ENCODE peak calls at places on chromosome 15, in five cellular contexts. L is GM12878, Z is H1, A is K562, X is HepG2. M is an unnamed sample.

GRCh38 chr15:95429345-95429744 is 901.2 kb upstream of the NR2F2 start:
- DNase-seq in A (no peak), L (no peak), Z (no peak), X (no peak), M (no peak)

GRCh38 chr15:101441706-101442105 is 47.8 kb downstream of the PCSK6 start:
- DNase-seq in L (no peak), A (no peak), Z (peak), X (no peak), M (no peak)

GRCh38 chr15:100601158-100601557 is 826 bp downstream of the LINS1 start:
- DNase-seq in X (no peak), L (no peak), A (peak), Z (no peak), M (no peak)

GRCh38 chr15:41862515-41863116 is 24.0 kb downstream of the PLA2G4B start:
- DNase-seq in X (peak), Z (no peak), L (no peak), A (no peak), M (peak)

GRCh38 chr15:63234479-63234878 is 42.9 kb upstream of the APH1B start:
- DNase-seq in Z (no peak), L (no peak), A (no peak), X (no peak), M (no peak)

GRCh38 chr15:42577514-42578031 is 2.2 kb downstream of the STARD9 start:
- DNase-seq in L (no peak), Z (no peak), A (no peak), X (no peak), M (no peak)

GRCh38 chr15:56174649-56175048 is 69.0 kb downstream of the RFX7 start:
- DNase-seq in L (no peak), X (no peak), A (no peak), Z (no peak), M (no peak)

GRCh38 chr15:69324031-69324430 is 25.3 kb downstream of the PAQR5 start:
- DNase-seq in A (no peak), X (no peak), L (no peak), Z (no peak), M (no peak)

GRCh38 chr15:38414351-38414750 is 39.6 kb upstream of the FAM98B start:
- DNase-seq in Z (peak), A (peak), X (peak), L (no peak), M (peak)

GRCh38 chr15:88918738-88919137 is 5.6 kb upstream of the MFGE8 start:
- DNase-seq in A (no peak), Z (peak), L (peak), X (no peak), M (no peak)

GRCh38 chr15:34275154-34275553 is 50.3 kb downstream of the EMC4 start:
- DNase-seq in L (no peak), Z (no peak), A (no peak), X (no peak), M (no peak)

GRCh38 chr15:68129072-68129471 is 75.0 kb downstream of the PIAS1 start:
- DNase-seq in X (no peak), A (no peak), L (no peak), Z (no peak), M (no peak)

GRCh38 chr15:68126415-68126814 is 72.3 kb downstream of the PIAS1 start:
- DNase-seq in L (no peak), A (no peak), Z (no peak), X (no peak), M (no peak)

DNA sequence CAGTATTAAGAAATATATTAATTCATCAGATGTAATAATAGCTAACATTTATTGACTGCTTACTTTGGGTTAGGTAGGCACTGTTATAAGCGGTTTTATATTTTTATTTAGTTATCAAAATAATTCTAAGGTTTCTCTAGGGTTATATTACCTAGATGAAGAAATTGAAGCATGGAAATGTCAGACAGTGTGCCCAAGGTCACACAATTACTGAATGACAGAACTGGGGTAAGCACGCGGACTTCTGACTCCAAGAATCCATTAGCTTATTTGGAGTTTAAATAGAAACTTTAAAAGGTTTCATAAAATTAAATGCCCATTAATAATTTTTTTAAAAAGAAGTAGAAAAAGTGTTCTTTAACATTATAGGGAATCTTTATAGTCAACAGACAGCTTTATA is 74.3 kb downstream of the CALML4 start:
- DNase-seq in L (no peak), X (no peak), A (no peak), Z (no peak), M (no peak)
- TF ChIP-seq CREB1 in L (no peak), X (no peak), A (no peak), Z (no peak), M (no peak)

GRCh38 chr15:94314639-94315038 is 83.3 kb downstream of the MCTP2 start:
- DNase-seq in L (no peak), Z (no peak), X (no peak), A (no peak), M (no peak)
- TF ChIP-seq MAX in L (no peak), Z (no peak), X (no peak), A (no peak), M (no peak)

GRCh38 chr15:75947117-75947516 is 43.4 kb downstream of the FBXO22 start:
- DNase-seq in Z (no peak), L (no peak), A (no peak), X (no peak), M (no peak)

GRCh38 chr15:75942464-75942863 is 38.8 kb downstream of the FBXO22 start:
- DNase-seq in L (no peak), X (no peak), Z (no peak), A (no peak), M (no peak)

GRCh38 chr15:75943246-75943645 is 39.6 kb downstream of the FBXO22 start:
- DNase-seq in X (no peak), Z (no peak), A (no peak), L (no peak), M (no peak)

GRCh38 chr15:75945953-75946352 is 42.3 kb downstream of the FBXO22 start:
- DNase-seq in Z (no peak), X (no peak), A (no peak), L (no peak), M (no peak)

DNA sequence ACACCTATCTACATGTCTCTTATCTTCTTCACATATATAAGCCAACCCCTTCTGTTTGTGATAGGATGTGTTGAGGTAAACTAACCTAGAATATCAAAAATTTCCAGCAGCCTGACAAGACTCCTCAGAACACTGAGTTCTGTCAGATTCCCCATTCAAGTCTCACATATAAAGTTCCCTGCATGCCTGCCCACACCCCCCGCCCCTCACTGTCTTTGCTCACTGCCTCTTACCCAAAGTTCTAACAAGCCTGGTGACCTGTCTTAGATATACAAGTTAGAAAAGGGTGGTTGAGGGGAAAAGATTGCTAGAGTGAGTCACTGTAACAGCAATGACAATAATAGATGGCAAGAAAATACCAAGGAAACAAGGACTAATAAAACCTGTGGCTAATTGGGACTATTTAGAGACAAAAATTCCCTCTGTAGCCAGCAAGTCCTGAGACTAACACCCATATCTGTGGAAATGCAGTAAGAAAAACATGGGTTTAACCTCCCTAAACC is 40.1 kb downstream of the FBXO22 start:
- DNase-seq in A (no peak), L (no peak), Z (no peak), X (no peak), M (no peak)
- TF ChIP-seq CREB1 in A (no peak), L (no peak), Z (no peak), X (no peak), M (no peak)

DNA sequence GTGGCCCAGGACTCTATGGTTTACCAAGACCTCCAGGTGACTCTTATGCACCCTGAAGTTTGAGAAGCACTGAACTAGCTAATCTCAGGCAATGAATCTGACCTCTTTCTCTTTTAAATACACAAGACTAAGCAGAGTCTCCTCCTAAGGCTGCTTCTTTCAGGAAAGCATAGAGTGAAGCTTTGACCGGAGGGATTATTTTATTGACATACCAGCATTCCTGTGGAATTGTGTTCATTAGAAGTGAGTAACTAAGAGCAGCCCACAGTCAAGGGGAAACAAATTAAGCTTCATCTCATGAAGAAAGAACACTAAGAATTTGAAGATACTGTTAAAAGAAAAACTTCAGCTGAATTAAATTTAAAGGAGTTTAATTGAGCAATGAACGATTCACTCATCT is 963.5 kb downstream of the NTRK3 start:
- DNase-seq in A (no peak), Z (no peak), L (no peak), X (no peak), M (no peak)
- TF ChIP-seq MAX in A (no peak), Z (no peak), L (no peak), X (no peak), M (no peak)

GRCh38 chr15:67097893-67098740 is 32.7 kb downstream of the SMAD3 start:
- DNase-seq in Z (no peak), L (no peak), A (peak), X (no peak), M (no peak)
- TF ChIP-seq CREB1 in Z (no peak), L (no peak), A (no peak), X (no peak), M (no peak)

GRCh38 chr15:90059208-90059985 is 42.9 kb downstream of the IDH2 start:
- DNase-seq in X (peak), L (peak), A (peak), Z (peak), M (peak)
- TF ChIP-seq MAX in X (no peak), L (peak), A (no peak), Z (no peak), M (peak)

GRCh38 chr15:68052431-68052830 is 1.7 kb upstream of the PIAS1 start:
- DNase-seq in Z (no peak), A (no peak), X (no peak), L (no peak), M (no peak)
- TF ChIP-seq CREB1 in Z (no peak), A (no peak), X (no peak), L (no peak), M (no peak)

GRCh38 chr15:48774484-48774883 is 36.4 kb downstream of the CEP152 start:
- DNase-seq in L (no peak), X (no peak), A (no peak), Z (no peak), M (no peak)
- TF ChIP-seq MAX in L (no peak), X (no peak), A (no peak), Z (no peak), M (no peak)

GRCh38 chr15:98845138-98845884 is 162.3 kb downstream of the PGPEP1L start:
- DNase-seq in L (no peak), X (no peak), Z (no peak), A (no peak), M (no peak)
- TF ChIP-seq CREB1 in L (no peak), X (no peak), Z (no peak), A (no peak), M (no peak)

DNA sequence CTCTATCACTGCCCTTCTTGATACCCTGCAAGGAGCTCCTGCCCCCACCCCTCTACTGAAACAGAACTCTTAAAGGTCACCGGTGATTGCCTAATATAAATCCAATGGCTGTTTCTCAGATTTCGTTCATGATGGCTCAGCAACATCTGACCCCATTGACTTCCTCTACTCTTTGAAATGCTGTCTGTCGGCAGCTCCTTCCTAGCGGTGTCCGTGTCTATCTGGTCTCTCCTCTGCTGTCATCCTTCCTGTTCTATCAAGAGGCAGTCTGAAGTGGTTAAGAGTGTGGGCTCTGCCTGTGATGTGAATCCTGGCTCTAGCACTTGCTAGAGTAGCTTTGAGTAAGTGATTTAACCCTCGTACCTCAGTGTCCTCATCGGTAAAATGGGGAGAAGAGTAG is 5.5 kb downstream of the TMEM266 start:
- DNase-seq in A (no peak), X (no peak), L (no peak), Z (no peak), M (no peak)
- TF ChIP-seq MAX in A (no peak), X (no peak), L (no peak), Z (no peak), M (no peak)